ENCODE peak calls at places on chromosomes 16 and 17, in six cellular contexts. Y is GM03348; N is lung microvascular endothelial cell; P is NCI-H2029 treated with DMSO at 0.1 percent for 48 hours; I is NT2/D1; C is effector CD4-positive, alpha-beta T cell. V is an unnamed sample.

GRCh38 chr17:58193641-58194259 is 1.2 kb downstream of the EPX start:
- DNase-seq in Y (no peak), N (no peak), P (no peak), I (no peak), C (no peak), V (no peak)

GRCh38 chr17:75783069-75783783 is 1.4 kb upstream of the UNK start:
- DNase-seq in Y (peak; percentile 47), N (peak; percentile 63), P (no peak), I (no peak), C (no peak), V (peak; percentile 84)

GRCh38 chr16:73048292-73049050 is 543 bp upstream of the ZFHX3 start:
- DNase-seq in Y (peak; percentile 60), N (no peak), P (no peak), I (no peak), C (no peak), V (peak; percentile 54)

GRCh38 chr17:1005361-1005946 is 8.5 kb downstream of the TIMM22 start:
- DNase-seq in Y (peak; percentile 59), N (peak; percentile 76), P (peak; percentile 32), I (no peak), C (no peak), V (no peak)

GRCh38 chr17:7078711-7079110 is 1.3 kb downstream of the CLEC10A start:
- DNase-seq in Y (peak; percentile 0), N (no peak), P (no peak), I (no peak), C (no peak), V (no peak)

GRCh38 chr17:7894226-7894625 is 5.6 kb downstream of the CHD3 start:
- DNase-seq in Y (no peak), N (no peak), P (no peak), I (no peak), C (no peak), V (no peak)

GRCh38 chr16:825298-826061 is 24.9 kb upstream of the GNG13 start:
- DNase-seq in Y (peak; percentile 81), N (no peak), P (no peak), I (no peak), C (no peak), V (no peak)

GRCh38 chr16:66728117-66728787 is 23.2 kb downstream of the DYNC1LI2 start:
- DNase-seq in Y (peak; percentile 80), N (peak; percentile 69), P (peak; percentile 44), I (no peak), C (no peak), V (peak; percentile 81)

GRCh38 chr17:60352071-60352470 is 39.9 kb downstream of the USP32 start:
- DNase-seq in Y (no peak), N (no peak), P (no peak), I (no peak), C (no peak), V (no peak)

GRCh38 chr16:15777533-15778203 is 79.2 kb downstream of the MYH11 start:
- DNase-seq in Y (peak; percentile 31), N (peak; percentile 44), P (no peak), I (peak; percentile 70), C (no peak), V (peak; percentile 56)

GRCh38 chr17:75404223-75404738 is 1.2 kb downstream of the GRB2 start:
- DNase-seq in Y (peak; percentile 83), N (peak; percentile 85), P (peak; percentile 11), I (peak; percentile 64), C (peak; percentile 41), V (peak; percentile 93)

GRCh38 chr16:23987443-23987842 is 151.7 kb downstream of the PRKCB start:
- DNase-seq in Y (no peak), N (no peak), P (no peak), I (no peak), C (no peak), V (no peak)

GRCh38 chr17:213286-214105 is 32.0 kb upstream of the DOC2B start:
- DNase-seq in Y (no peak), N (no peak), P (no peak), I (no peak), C (no peak), V (no peak)

GRCh38 chr17:17004251-17004996 is 32.5 kb upstream of the TNFRSF13B start:
- DNase-seq in Y (no peak), N (no peak), P (no peak), I (no peak), C (no peak), V (no peak)

GRCh38 chr17:66542183-66542966 is 240.0 kb downstream of the PRKCA start:
- DNase-seq in Y (no peak), N (peak; percentile 48), P (no peak), I (no peak), C (no peak), V (peak; percentile 86)

GRCh38 chr16:84007520-84007919 is 35.1 kb downstream of the SLC38A8 start:
- DNase-seq in Y (no peak), N (no peak), P (no peak), I (no peak), C (no peak), V (no peak)

GRCh38 chr16:12906271-12906670 is 4.9 kb downstream of the SHISA9 start:
- DNase-seq in Y (no peak), N (no peak), P (no peak), I (no peak), C (no peak), V (no peak)

GRCh38 chr16:27690604-27691003 is 140.7 kb downstream of the KATNIP start:
- DNase-seq in Y (no peak), N (peak; percentile 30), P (no peak), I (no peak), C (no peak), V (peak; percentile 61)

GRCh38 chr16:83305092-83305491 is 502.7 kb upstream of the HSBP1 start:
- DNase-seq in Y (peak; percentile 86), N (peak; percentile 96), P (no peak), I (no peak), C (no peak), V (peak; percentile 89)

GRCh38 chr16:11742041-11742535 is 569 bp downstream of the TXNDC11 start:
- DNase-seq in Y (peak; percentile 44), N (no peak), P (no peak), I (no peak), C (peak; percentile 22), V (peak; percentile 46)

V was measured in ELR.